ENCODE peak calls at places on chromosomes 7 and 10, in five cellular contexts. R, J, T, U and X are unnamed samples.
A peak's percentile ranks its signal among the peaks of the same experiment; 100 is the strongest.

GRCh38 chr10:113093188-113094113 is 143.4 kb downstream of the TCF7L2 start:
- DNase-seq in U (peak; percentile 77), T (peak; percentile 8), R (peak; percentile 88), J (peak; percentile 68), X (no peak)

GRCh38 chr10:55311823-55312431 is 510.9 kb upstream of the PCDH15 start:
- DNase-seq in R (no peak), T (no peak), J (no peak), U (no peak), X (no peak)

GRCh38 chr10:27252267-27253000 is 11.8 kb upstream of the ACBD5 start:
- DNase-seq in J (peak; percentile 36), U (peak; percentile 27), T (peak; percentile 27), R (no peak), X (peak; percentile 85)

GRCh38 chr7:128704909-128705308 is 32.8 kb downstream of the GARIN1A start:
- DNase-seq in J (no peak), U (no peak), T (no peak), R (no peak), X (no peak)

GRCh38 chr7:103065666-103066065 is 8.9 kb downstream of the FBXL13 start:
- DNase-seq in J (peak; percentile 17), R (peak; percentile 45), T (no peak), U (peak; percentile 30), X (peak; percentile 53)

GRCh38 chr10:88110822-88111221 is 247.4 kb downstream of the PTEN start:
- DNase-seq in T (no peak), U (peak; percentile 31), J (no peak), R (no peak), X (no peak)

GRCh38 chr10:80444646-80445319 is 9.3 kb upstream of the TSPAN14 start:
- DNase-seq in J (peak; percentile 89), U (peak; percentile 74), T (peak; percentile 63), R (peak; percentile 58), X (peak; percentile 89)

GRCh38 chr10:32692174-32692573 is 246.2 kb downstream of the CCDC7 start:
- DNase-seq in U (peak; percentile 89), R (peak; percentile 12), J (no peak), T (no peak), X (no peak)

GRCh38 chr7:105611856-105612775 is 30.8 kb upstream of the EFCAB10 start:
- DNase-seq in J (no peak), R (no peak), U (peak; percentile 27), T (no peak), X (peak; percentile 35)

GRCh38 chr7:87398441-87398840 is 53.0 kb downstream of the CROT start:
- DNase-seq in U (peak; percentile 79), J (no peak), R (no peak), T (no peak), X (no peak)
- TF ChIP-seq BHLHE40 in U (no peak), J (no peak), R (no peak), T (no peak), X (no peak)

DNA sequence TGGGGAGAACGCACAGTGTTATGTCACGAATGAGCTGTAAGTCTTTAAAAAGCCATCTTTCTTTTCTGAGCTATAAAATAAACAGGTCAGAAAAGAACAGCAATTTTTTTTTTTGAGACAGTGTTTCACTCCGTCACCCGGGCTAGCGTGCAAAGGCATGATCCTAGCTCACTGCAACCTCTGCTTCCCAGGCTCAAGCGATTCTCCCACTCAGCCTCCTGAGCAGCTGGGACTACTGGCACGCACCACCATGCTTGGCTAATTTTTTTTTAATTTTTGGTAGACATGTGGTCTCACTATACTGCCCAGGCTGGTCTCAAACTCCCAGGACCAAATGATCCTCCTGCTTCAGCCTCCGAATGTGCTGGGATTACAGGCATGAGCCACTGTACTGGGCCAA is 58.6 kb downstream of the PPP1R3C start:
- DNase-seq in R (no peak), U (no peak), J (no peak), T (no peak), X (no peak)
- H3K27ac ChIP-seq in R (no peak overlapping the region), U (no peak overlapping the region), J (no peak overlapping the region), T (no peak overlapping the region), X (no peak overlapping the region)

GRCh38 chr7:155914341-155914740 is 102.1 kb upstream of the SHH start:
- DNase-seq in U (no peak), T (no peak), R (no peak), J (no peak), X (no peak)
- TF ChIP-seq BHLHE40 in U (no peak), T (no peak), R (no peak), J (no peak), X (no peak)

GRCh38 chr10:69853064-69853463 is 51.4 kb downstream of the COL13A1 start:
- DNase-seq in R (no peak), U (no peak), T (no peak), J (no peak), X (no peak)
- H3K27ac ChIP-seq in R (no peak overlapping the region), U (no peak overlapping the region), T (no peak overlapping the region), J (no peak overlapping the region), X (no peak overlapping the region)

GRCh38 chr10:48195803-48196202 is 78.7 kb downstream of the FRMPD2 start:
- DNase-seq in T (no peak), U (no peak), R (no peak), J (no peak), X (no peak)
- TF ChIP-seq BHLHE40 in T (no peak), U (no peak), R (no peak), J (no peak), X (no peak)

DNA sequence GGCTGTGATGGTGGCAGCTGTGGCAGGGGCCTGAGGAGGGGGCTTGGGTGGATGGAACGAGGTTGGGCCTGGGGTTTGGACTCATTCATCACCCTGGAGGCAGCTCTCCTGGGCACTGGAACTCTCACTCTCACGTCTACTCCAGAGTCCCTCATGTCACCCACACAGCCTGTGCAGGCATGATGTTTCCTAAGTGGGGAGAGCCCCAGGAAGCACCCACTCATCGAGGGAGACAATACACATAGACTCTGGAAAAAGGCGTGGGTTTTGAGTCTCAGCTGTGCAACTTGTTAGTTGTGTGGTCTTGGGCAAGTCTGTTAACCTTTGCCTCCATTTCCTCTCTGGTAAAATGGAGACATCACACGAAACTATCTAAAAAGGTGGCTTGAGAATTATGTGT is 25.9 kb upstream of the RBM20 start:
- DNase-seq in J (no peak), R (no peak), U (no peak), T (no peak), X (no peak)
- H3K27ac ChIP-seq in J (no peak overlapping the region), R (no peak overlapping the region), U (no peak overlapping the region), T (no peak overlapping the region), X (no peak overlapping the region)

GRCh38 chr7:117688126-117688525 is 185.1 kb downstream of the CTTNBP2 start:
- DNase-seq in T (no peak), R (no peak), J (no peak), U (no peak), X (no peak)
- TF ChIP-seq BHLHE40 in T (no peak), R (no peak), J (no peak), U (no peak), X (no peak)